ENCODE peak calls at places on chromosome 11, in five cellular contexts. I is endodermal cell, U is keratinocyte, Q is thoracic aorta, Z is AG04450. T is an unnamed sample.
A peak's percentile ranks its signal among the peaks of the same experiment; 100 is the strongest.

GRCh38 chr11:460331-461199 is 10.5 kb downstream of the PTDSS2 start:
- DNase-seq in I (no peak), Q (no peak), U (peak; percentile 87), Z (no peak), T (no peak)

GRCh38 chr11:13927496-13927895 is 35.0 kb upstream of the SPON1 start:
- DNase-seq in Z (no peak), Q (no peak), U (no peak), I (no peak), T (no peak)

GRCh38 chr11:71447791-71448256 is 369 bp downstream of the DHCR7 start:
- DNase-seq in U (no peak), Z (no peak), I (no peak), Q (no peak), T (peak; percentile 54)

GRCh38 chr11:126990716-126991480 is 9.7 kb downstream of the KIRREL3 start:
- DNase-seq in Z (no peak), Q (no peak), I (no peak), U (no peak), T (no peak)

GRCh38 chr11:70535191-70535971 is 137.1 kb downstream of the CTTN start:
- DNase-seq in Q (no peak), Z (no peak), I (no peak), U (no peak), T (no peak)

GRCh38 chr11:130404727-130405126 is 23.7 kb downstream of the ADAMTS8 start:
- DNase-seq in U (no peak), I (peak; percentile 70), Q (no peak), Z (no peak), T (no peak)

GRCh38 chr11:112042161-112042960 is 17.2 kb downstream of the DLAT start:
- DNase-seq in I (no peak), Z (no peak), Q (no peak), U (no peak), T (no peak)

GRCh38 chr11:61730222-61730994 is 22.0 kb upstream of the MYRF start:
- DNase-seq in Z (no peak), I (no peak), U (peak; percentile 94), Q (no peak), T (no peak)

GRCh38 chr11:110092577-110093406 is at the start of gene ZC3H12C:
- DNase-seq in U (no peak), I (peak; percentile 94), Q (peak; percentile 60), Z (peak; percentile 72), T (peak; percentile 93)

GRCh38 chr11:79461144-79461543 is 20.3 kb upstream of the TENM4 start:
- DNase-seq in Q (no peak), Z (no peak), U (no peak), I (peak; percentile 77), T (peak; percentile 65)

GRCh38 chr11:68048681-68049508 is 10.1 kb downstream of the TCIRG1 start:
- DNase-seq in Z (no peak), I (peak; percentile 39), U (no peak), Q (no peak), T (no peak)

GRCh38 chr11:117816846-117817212 is 7.7 kb downstream of the FXYD2 start:
- DNase-seq in Z (no peak), Q (no peak), U (no peak), I (peak; percentile 70), T (no peak)

GRCh38 chr11:67671211-67671520 is 3.3 kb downstream of the ALDH3B2 start:
- DNase-seq in Z (no peak), U (no peak), I (no peak), Q (no peak), T (no peak)

GRCh38 chr11:21260101-21260500 is 590.7 kb downstream of the NELL1 start:
- DNase-seq in Z (no peak), I (no peak), Q (no peak), U (no peak), T (no peak)

GRCh38 chr11:97894978-97895377 is 1125.8 kb upstream of the CNTN5 start:
- DNase-seq in Q (no peak), I (no peak), U (no peak), Z (no peak), T (no peak)

GRCh38 chr11:914747-915493 is 4.3 kb upstream of the CHID1 start:
- DNase-seq in I (no peak), Z (no peak), Q (peak; percentile 9), U (no peak), T (no peak)

GRCh38 chr11:112345708-112346107 is 85.0 kb upstream of the PLET1 start:
- DNase-seq in Q (no peak), Z (no peak), U (no peak), I (peak; percentile 86), T (peak; percentile 27)

GRCh38 chr11:2207212-2207611 is 35.6 kb upstream of the TH start:
- DNase-seq in Z (no peak), Q (no peak), U (no peak), I (peak; percentile 39), T (no peak)

GRCh38 chr11:88348870-88349269 is 11.3 kb upstream of the CTSC start:
- DNase-seq in I (no peak), Q (no peak), U (no peak), Z (peak; percentile 48), T (peak; percentile 83)

GRCh38 chr11:115580416-115580815 is 76.2 kb upstream of the CADM1 start:
- DNase-seq in Z (no peak), U (no peak), I (no peak), Q (no peak), T (no peak)

GRCh38 chr11:91686700-91687099 is 537.9 kb upstream of the FAT3 start:
- DNase-seq in I (no peak), U (no peak), Z (no peak), Q (no peak), T (peak; percentile 7)

GRCh38 chr11:114893329-114893728 is 215.0 kb downstream of the NXPE2 start:
- DNase-seq in U (no peak), Z (no peak), I (no peak), Q (no peak), T (no peak)

GRCh38 chr11:34050536-34050935 is 995 bp upstream of the CAPRIN1 start:
- DNase-seq in I (no peak), Z (no peak), U (no peak), Q (no peak), T (no peak)

GRCh38 chr11:134224710-134225662 is 515 bp downstream of the VPS26B start:
- DNase-seq in U (no peak), Z (no peak), I (peak; percentile 69), Q (peak; percentile 22), T (peak; percentile 61)

GRCh38 chr11:22787565-22788162 is 41.9 kb downstream of the SVIP start:
- DNase-seq in U (no peak), I (peak; percentile 44), Q (no peak), Z (peak; percentile 29), T (peak; percentile 71)

GRCh38 chr11:17972987-17973386 is 39.9 kb downstream of the SERGEF start:
- DNase-seq in U (peak; percentile 97), I (peak; percentile 92), Z (peak; percentile 83), Q (no peak), T (peak; percentile 80)

GRCh38 chr11:110147965-110148709 is 54.9 kb downstream of the ZC3H12C start:
- DNase-seq in U (no peak), Z (peak; percentile 43), I (no peak), Q (no peak), T (peak; percentile 93)

GRCh38 chr11:110091995-110092576 is 1.1 kb upstream of the ZC3H12C start:
- DNase-seq in I (no peak), Q (no peak), U (no peak), Z (no peak), T (no peak)

GRCh38 chr11:17471501-17471900 is 5.1 kb downstream of the ABCC8 start:
- DNase-seq in Z (no peak), Q (no peak), U (no peak), I (no peak), T (no peak)

GRCh38 chr11:45563801-45564200 is 101.6 kb downstream of the CHST1 start:
- DNase-seq in Q (no peak), Z (no peak), U (no peak), I (no peak), T (peak; percentile 79)

GRCh38 chr11:45556851-45557707 is 108.3 kb downstream of the CHST1 start:
- DNase-seq in I (no peak), U (no peak), Z (no peak), Q (no peak), T (no peak)

GRCh38 chr11:45565589-45565988 is 99.8 kb downstream of the CHST1 start:
- DNase-seq in I (no peak), U (no peak), Q (no peak), Z (no peak), T (no peak)

GRCh38 chr11:45560935-45561330 is 104.5 kb downstream of the CHST1 start:
- DNase-seq in U (no peak), Z (no peak), I (no peak), Q (no peak), T (no peak)

GRCh38 chr11:45560153-45560934 is 105.1 kb downstream of the CHST1 start:
- DNase-seq in U (no peak), Q (no peak), Z (no peak), I (no peak), T (peak; percentile 85)
- H3K27ac ChIP-seq in U (no peak overlapping the region), Q (no peak overlapping the region), Z (no peak overlapping the region), I (peak overlapping the region; percentile 45), T (no peak overlapping the region)

GRCh38 chr11:35145249-35145648 is 6.3 kb downstream of the CD44 start:
- DNase-seq in Q (no peak), U (no peak), Z (no peak), I (no peak), T (no peak)

GRCh38 chr11:35146711-35147110 is 7.7 kb downstream of the CD44 start:
- DNase-seq in I (no peak), Z (no peak), U (no peak), Q (no peak), T (no peak)

GRCh38 chr11:35147273-35147672 is 8.3 kb downstream of the CD44 start:
- DNase-seq in I (no peak), Z (no peak), U (no peak), Q (no peak), T (no peak)

GRCh38 chr11:35144811-35145210 is 5.8 kb downstream of the CD44 start:
- DNase-seq in I (no peak), U (no peak), Q (no peak), Z (no peak), T (no peak)

DNA sequence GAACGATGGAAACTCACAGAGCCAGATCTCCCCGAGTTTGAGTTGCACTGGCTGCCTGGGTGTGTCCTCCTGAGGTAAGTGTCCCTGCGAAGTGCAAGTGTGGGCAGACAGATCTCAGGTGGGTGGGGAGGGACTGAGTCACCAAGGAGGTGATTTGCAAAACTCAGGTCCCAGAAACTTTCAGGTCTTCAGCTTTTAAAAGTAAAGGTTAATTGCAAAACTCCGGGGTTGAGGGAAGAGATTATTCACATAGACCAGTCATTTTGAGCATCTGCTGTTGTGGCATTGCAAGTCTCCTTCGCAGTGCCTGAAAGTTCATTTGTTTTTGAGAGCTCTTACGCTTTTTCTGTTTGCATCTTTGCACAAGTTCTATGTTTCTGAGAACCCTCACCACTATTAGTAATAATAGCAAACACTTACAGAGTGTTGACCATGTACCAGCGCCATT is 7.1 kb downstream of the CD44 start:
- DNase-seq in Z (no peak), U (no peak), I (no peak), Q (no peak), T (no peak)
- H3K27ac ChIP-seq in Z (no peak overlapping the region), U (peak overlapping the region; percentile 95), I (no peak overlapping the region), Q (no peak overlapping the region), T (no peak overlapping the region)

DNA sequence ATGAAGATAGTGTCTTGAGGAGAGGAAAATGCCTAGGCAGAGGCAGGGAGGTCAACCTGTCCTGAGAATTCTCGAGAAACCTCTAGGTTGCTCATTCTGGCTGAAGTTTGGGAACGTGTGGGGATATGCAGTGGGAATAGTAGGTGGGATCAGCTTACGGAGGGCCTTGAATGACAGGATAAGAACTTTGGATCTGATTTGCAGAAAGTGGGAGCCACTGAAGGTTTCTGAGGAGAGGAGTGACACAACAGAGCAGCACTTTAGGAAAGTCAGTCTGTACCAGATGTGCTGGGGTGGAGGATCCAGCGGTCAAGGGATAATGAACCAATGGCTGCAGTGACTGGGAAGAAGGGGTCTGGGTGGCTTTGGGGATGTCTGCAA is 2.4 kb downstream of the CD82 start:
- DNase-seq in U (no peak), Q (no peak), I (peak; percentile 39), Z (no peak), T (no peak)
- H3K27ac ChIP-seq in U (peak overlapping the region; percentile 88), Q (no peak overlapping the region), I (no peak overlapping the region), Z (peak overlapping the region; percentile 96), T (no peak overlapping the region)

GRCh38 chr11:86941871-86942208 is 13.4 kb downstream of the FZD4 start:
- DNase-seq in I (no peak), U (no peak), Z (no peak), Q (no peak), T (no peak)
- H3K27ac ChIP-seq in I (no peak overlapping the region), U (no peak overlapping the region), Z (no peak overlapping the region), Q (peak overlapping the region; percentile 52), T (peak overlapping the region; percentile 80)

T was measured in cardiac muscle cell.